ENCODE peak calls at places on chromosomes 4 and X, in seven cellular contexts. W, L, S, P, U, K and V are unnamed samples.

GRCh38 chrX:130179170-130179569 is 7.4 kb downstream of the RAB33A start:
- DNase-seq in W (no peak), L (no peak), S (no peak), P (no peak), U (no peak), K (no peak), V (no peak)

GRCh38 chrX:68665502-68665901 is 18.0 kb downstream of the STARD8 start:
- DNase-seq in W (no peak), L (no peak), S (no peak), P (no peak), U (no peak), K (no peak), V (peak)

GRCh38 chrX:136268051-136269048 is 17.1 kb upstream of the MAP7D3 start:
- DNase-seq in W (no peak), L (peak), S (no peak), P (peak), U (no peak), K (peak), V (peak)

GRCh38 chr4:47550899-47551548 is 65.9 kb downstream of the ATP10D start:
- DNase-seq in W (no peak), L (no peak), S (no peak), P (no peak), U (no peak), K (no peak), V (no peak)

GRCh38 chrX:132435222-132435621 is 53.6 kb downstream of the MBNL3 start:
- DNase-seq in W (no peak), L (peak), S (no peak), P (peak), U (no peak), K (no peak), V (no peak)

GRCh38 chr4:113699772-113700171 is 61.8 kb downstream of the CAMK2D start:
- DNase-seq in W (no peak), L (peak), S (no peak), P (peak), U (no peak), K (no peak), V (no peak)

GRCh38 chr4:6728320-6729029 is 12.5 kb downstream of the BLOC1S4 start:
- DNase-seq in W (no peak), L (no peak), S (no peak), P (no peak), U (no peak), K (no peak), V (no peak)

GRCh38 chrX:102887687-102888086 is 49.4 kb upstream of the RAB40AL start:
- DNase-seq in W (no peak), L (no peak), S (no peak), P (no peak), U (no peak), K (no peak), V (no peak)

GRCh38 chr4:60847614-60848013 is 352.5 kb upstream of the ADGRL3 start:
- DNase-seq in W (no peak), L (no peak), S (no peak), P (no peak), U (no peak), K (no peak), V (peak)

GRCh38 chr4:81606796-81607550 is 135.3 kb upstream of the RASGEF1B start:
- DNase-seq in W (no peak), L (peak), S (no peak), P (no peak), U (no peak), K (no peak), V (peak)

GRCh38 chr4:56909083-56909981 is 1.6 kb downstream of the REST start:
- DNase-seq in W (peak), L (peak), S (peak), P (peak), U (peak), K (peak), V (peak)

GRCh38 chr4:106967892-106968291 is 68.2 kb downstream of the DKK2 start:
- DNase-seq in W (no peak), L (no peak), S (no peak), P (no peak), U (no peak), K (no peak), V (no peak)

GRCh38 chr4:131091896-131092295 is 1995.9 kb downstream of the C4orf33 start:
- DNase-seq in W (peak), L (peak), S (no peak), P (peak), U (peak), K (no peak), V (no peak)

GRCh38 chr4:53776141-53776540 is 184.9 kb upstream of the LNX1 start:
- DNase-seq in W (no peak), L (no peak), S (no peak), P (no peak), U (no peak), K (no peak), V (no peak)

GRCh38 chr4:72701987-72702819 is 133.2 kb upstream of the ADAMTS3 start:
- DNase-seq in W (peak), L (peak), S (no peak), P (peak), U (peak), K (peak), V (no peak)

GRCh38 chr4:145525291-145525740 is 43.7 kb downstream of the SMAD1 start:
- DNase-seq in W (no peak), L (peak), S (no peak), P (no peak), U (no peak), K (no peak), V (peak)

GRCh38 chr4:34046580-34046979 is 2197.7 kb downstream of the ARAP2 start:
- DNase-seq in W (no peak), L (peak), S (no peak), P (peak), U (peak), K (no peak), V (no peak)

GRCh38 chrX:24672701-24673190 is 21.0 kb upstream of the POLA1 start:
- DNase-seq in W (no peak), L (no peak), S (peak), P (no peak), U (no peak), K (no peak), V (peak)

GRCh38 chr4:663438-664428 is 10.3 kb downstream of the ATP5ME start:
- DNase-seq in W (no peak), L (no peak), S (no peak), P (no peak), U (no peak), K (peak), V (no peak)